ENCODE peak calls at places on chromosomes 11 and 22, in five cellular contexts. F is tibial nerve, L is upper lobe of left lung, G is sigmoid colon, P is stomach. I is an unnamed sample.

GRCh38 chr11:133918606-133919260 is 38.0 kb downstream of the IGSF9B start:
- DNase-seq in L (no peak), F (no peak), P (no peak), G (no peak), I (no peak)

GRCh38 chr22:31090217-31091085 is 9.3 kb downstream of the SMTN start:
- DNase-seq in G (peak), L (no peak), P (no peak), F (no peak), I (peak)

GRCh38 chr22:48503876-48504275 is 1323.8 kb downstream of the BRD1 start:
- DNase-seq in L (no peak), F (no peak), G (no peak), P (no peak), I (no peak)

GRCh38 chr11:134522782-134523570 is 110.9 kb upstream of the B3GAT1 start:
- DNase-seq in P (no peak), L (no peak), F (no peak), G (peak), I (no peak)

GRCh38 chr22:34055525-34056200 is 135.4 kb upstream of the LARGE1 start:
- DNase-seq in P (peak), G (no peak), L (no peak), F (no peak), I (no peak)

GRCh38 chr11:74306440-74307175 is 4.8 kb downstream of the P4HA3 start:
- DNase-seq in P (no peak), G (no peak), F (no peak), L (no peak), I (no peak)

GRCh38 chr11:35747638-35748037 is 85.1 kb downstream of the TRIM44 start:
- DNase-seq in L (no peak), G (no peak), F (no peak), P (no peak), I (no peak)

GRCh38 chr11:19218801-19219460 is 17.1 kb upstream of the CSRP3 start:
- DNase-seq in G (no peak), F (no peak), P (no peak), L (peak), I (no peak)

GRCh38 chr11:72792437-72793021 is 1.3 kb downstream of the STARD10 start:
- DNase-seq in G (no peak), L (no peak), F (no peak), P (no peak), I (no peak)

GRCh38 chr11:87057749-87058148 is 20.0 kb downstream of the TMEM135 start:
- DNase-seq in P (no peak), F (no peak), G (no peak), L (no peak), I (no peak)

DNA sequence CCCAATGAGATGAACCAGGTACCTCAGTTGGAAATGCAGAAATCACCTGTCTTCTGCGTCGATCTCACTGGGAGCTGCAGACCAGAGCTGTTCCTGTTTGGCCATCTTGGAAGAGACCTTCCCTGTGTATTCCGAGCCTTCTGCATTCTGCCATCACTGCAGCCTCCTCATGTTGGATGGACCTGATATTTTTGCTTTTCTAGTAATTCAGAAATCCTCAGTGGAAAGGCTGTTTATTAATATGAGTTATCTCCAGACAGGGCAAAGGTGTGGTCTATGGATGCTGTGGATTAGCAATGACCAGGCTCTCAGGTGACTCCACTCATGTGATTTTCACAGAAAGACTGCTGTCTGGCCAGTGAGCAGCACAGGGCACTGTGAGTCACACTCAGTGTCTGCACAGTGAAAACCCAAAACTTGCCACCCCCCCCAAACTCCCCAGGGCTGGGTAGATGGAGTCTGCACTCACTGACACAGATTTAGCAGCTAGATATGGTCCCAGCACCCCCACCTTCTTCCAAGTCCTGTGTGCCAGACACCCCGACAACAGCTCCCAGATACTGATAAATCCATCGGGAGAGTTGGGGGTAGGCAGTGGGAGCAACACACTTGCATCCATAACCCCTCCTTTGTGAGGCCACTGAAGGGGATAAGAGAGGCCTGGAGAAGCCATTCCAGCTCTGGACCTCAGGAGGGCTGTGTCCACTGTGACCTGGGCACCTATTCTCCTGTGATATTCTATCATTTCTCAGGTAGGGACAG is 75.2 kb upstream of the TOP3B start:
- DNase-seq in F (no peak), L (no peak), P (no peak), G (no peak), I (no peak)
- TF ChIP-seq POLR2A in F (no peak), L (no peak), P (no peak), G (no peak), I (no peak)

GRCh38 chr22:38184788-38185187 is 3.2 kb upstream of the PLA2G6 start:
- DNase-seq in F (no peak), P (no peak), L (no peak), G (no peak), I (no peak)
- H3K27ac ChIP-seq in F (no peak), P (no peak), L (peak), G (no peak), I (no peak)

GRCh38 chr11:111926505-111927391 is 8.0 kb downstream of the C11orf52 start:
- DNase-seq in F (peak), P (peak), L (peak), G (peak), I (peak)
- TF ChIP-seq EP300 in F (peak), P (no peak), L (no peak), G (peak), I (no peak)

GRCh38 chr11:96035031-96035743 is 111.3 kb upstream of the MTMR2 start:
- DNase-seq in G (no peak), L (no peak), F (no peak), P (no peak), I (no peak)
- TF ChIP-seq POLR2A in G (no peak), L (no peak), F (no peak), P (no peak), I (no peak)

I was measured in transverse colon.